ENCODE peak calls at places on chromosomes 2 and 18, in five cellular contexts. T is prostate gland, U is GM13976, X is progenitor cell of endocrine pancreas, A is dorsolateral prefrontal cortex. Y is an unnamed sample.

GRCh38 chr2:216499641-216500218 is 1.1 kb downstream of the RPL37A start:
- DNase-seq in T (no peak), U (no peak), X (no peak), A (no peak), Y (no peak)

GRCh38 chr18:42183746-42184145 is 228.7 kb downstream of the PIK3C3 start:
- DNase-seq in T (no peak), U (no peak), X (no peak), A (no peak), Y (no peak)

GRCh38 chr2:634670-635395 is 42.4 kb downstream of the TMEM18 start:
- DNase-seq in T (no peak), U (no peak), X (no peak), A (no peak), Y (no peak)

GRCh38 chr2:121699421-121700328 is 37.0 kb downstream of the NIFK start:
- DNase-seq in T (peak), U (peak), X (no peak), A (no peak), Y (no peak)

GRCh38 chr2:134917219-134917957 is 1.2 kb upstream of the CCNT2 start:
- DNase-seq in T (no peak), U (no peak), X (no peak), A (no peak), Y (no peak)

GRCh38 chr2:72115361-72116080 is 32.1 kb downstream of the CYP26B1 start:
- DNase-seq in T (peak), U (no peak), X (no peak), A (no peak), Y (peak)

GRCh38 chr2:224432003-224432574 is 30.2 kb upstream of the FAM124B start:
- DNase-seq in T (no peak), U (no peak), X (no peak), A (no peak), Y (no peak)

GRCh38 chr2:77284353-77284752 is 237.8 kb downstream of the LRRTM4 start:
- DNase-seq in T (no peak), U (no peak), X (no peak), A (no peak), Y (no peak)

GRCh38 chr2:101341421-101341820 is 32.9 kb upstream of the RNF149 start:
- DNase-seq in T (no peak), U (no peak), X (no peak), A (no peak), Y (no peak)

GRCh38 chr2:100801402-100801801 is 18.5 kb upstream of the NPAS2 start:
- DNase-seq in T (no peak), U (no peak), X (no peak), A (no peak), Y (no peak)

GRCh38 chr2:171723724-171724683 is 36.7 kb downstream of the DYNC1I2 start:
- DNase-seq in T (no peak), U (no peak), X (no peak), A (no peak), Y (no peak)

GRCh38 chr2:133936601-133937000 is 317.3 kb upstream of the MGAT5 start:
- DNase-seq in T (no peak), U (no peak), X (no peak), A (no peak), Y (no peak)

GRCh38 chr2:160229591-160229990 is 29.5 kb upstream of the ITGB6 start:
- DNase-seq in T (no peak), U (no peak), X (no peak), A (no peak), Y (no peak)

GRCh38 chr18:46166261-46166970 is 62.2 kb downstream of the HAUS1 start:
- DNase-seq in T (no peak), U (no peak), X (no peak), A (no peak), Y (no peak)

GRCh38 chr2:6771539-6772365 is 94.0 kb downstream of the CMPK2 start:
- DNase-seq in T (no peak), U (no peak), X (no peak), A (no peak), Y (no peak)
- TF ChIP-seq CTCF in T (no peak), U (no peak), X (no peak), A (no peak), Y (no peak)

DNA sequence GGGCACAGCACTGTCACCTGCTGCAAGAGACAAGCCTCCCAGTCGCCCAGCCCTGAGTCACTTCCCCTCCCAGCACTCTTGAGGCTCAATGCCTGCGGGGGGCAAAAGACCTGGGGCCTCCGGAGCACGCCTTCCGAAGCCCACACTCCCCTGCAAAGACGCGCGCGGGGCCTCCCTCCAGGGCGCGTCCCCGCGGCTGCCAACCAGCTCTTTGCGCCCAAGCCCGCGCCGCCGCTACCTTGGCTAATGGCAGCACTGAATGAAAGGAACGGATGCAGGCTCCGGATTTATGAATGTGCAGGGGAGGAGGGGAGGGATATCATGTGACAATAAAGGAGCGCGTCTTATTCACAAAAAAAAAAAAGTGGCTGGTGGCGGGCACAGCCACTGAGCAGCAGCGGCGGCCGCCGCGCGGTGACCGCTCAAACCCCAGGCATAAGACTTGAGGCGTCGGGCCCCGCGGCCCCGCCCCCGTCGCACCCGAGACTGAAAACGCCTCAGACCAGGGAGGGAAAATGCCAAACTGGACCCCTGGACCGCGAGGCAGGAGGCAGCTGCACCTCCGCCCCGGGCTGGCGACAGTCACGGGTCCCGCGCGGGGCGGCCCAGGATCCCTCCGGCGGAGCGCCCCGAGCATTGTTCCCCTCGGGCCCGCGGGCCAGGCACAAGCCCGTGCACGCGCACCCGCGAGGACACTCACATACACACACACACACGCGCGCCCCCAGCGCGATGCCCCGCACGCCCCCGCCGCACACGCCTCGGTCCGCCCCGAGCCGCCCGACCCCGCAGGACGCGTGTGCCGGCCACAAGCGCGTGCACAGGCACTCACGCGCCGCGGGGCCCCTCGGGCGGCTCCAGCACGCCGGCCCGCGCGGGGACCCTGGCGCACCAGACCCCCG is 1.6 kb downstream of the SPRED2 start:
- DNase-seq in T (peak), U (peak), X (peak), A (peak), Y (peak)
- TF ChIP-seq CTCF in T (no peak), U (no peak), X (no peak), A (no peak), Y (no peak)

GRCh38 chr18:4130734-4131719 is 324.1 kb downstream of the DLGAP1 start:
- DNase-seq in T (peak), U (no peak), X (no peak), A (no peak), Y (no peak)
- TF ChIP-seq CTCF in T (peak), U (no peak), X (no peak), A (peak), Y (no peak)

GRCh38 chr2:187549951-187550555 is 4.2 kb downstream of the TFPI start:
- DNase-seq in T (no peak), U (no peak), X (no peak), A (no peak), Y (no peak)
- TF ChIP-seq CTCF in T (no peak), U (no peak), X (no peak), A (no peak), Y (no peak)

GRCh38 chr2:213806125-213806726 is 522.0 kb downstream of the SPAG16 start:
- DNase-seq in T (no peak), U (peak), X (no peak), A (no peak), Y (no peak)
- TF ChIP-seq CTCF in T (peak), U (no peak), X (peak), A (peak), Y (peak)

GRCh38 chr2:221258464-221258863 is 313.6 kb downstream of the EPHA4 start:
- DNase-seq in T (no peak), U (no peak), X (no peak), A (no peak), Y (no peak)

GRCh38 chr2:221263572-221263971 is 308.5 kb downstream of the EPHA4 start:
- DNase-seq in T (no peak), U (no peak), X (no peak), A (no peak), Y (no peak)

GRCh38 chr2:221268631-221269030 is 303.5 kb downstream of the EPHA4 start:
- DNase-seq in T (no peak), U (no peak), X (no peak), A (no peak), Y (no peak)

GRCh38 chr2:221262651-221263050 is 309.5 kb downstream of the EPHA4 start:
- DNase-seq in T (no peak), U (no peak), X (no peak), A (no peak), Y (no peak)

GRCh38 chr2:221264318-221264717 is 307.8 kb downstream of the EPHA4 start:
- DNase-seq in T (no peak), U (no peak), X (no peak), A (no peak), Y (no peak)
- TF ChIP-seq CTCF in T (no peak), U (no peak), X (no peak), A (no peak), Y (no peak)

GRCh38 chr2:157842106-157842879 is 33.8 kb downstream of the ACVR1 start:
- DNase-seq in T (no peak), U (no peak), X (no peak), A (no peak), Y (no peak)

GRCh38 chr2:157839822-157840221 is 36.3 kb downstream of the ACVR1 start:
- DNase-seq in T (no peak), U (no peak), X (no peak), A (no peak), Y (no peak)

GRCh38 chr2:157839162-157839801 is 36.8 kb downstream of the ACVR1 start:
- DNase-seq in T (no peak), U (no peak), X (peak), A (no peak), Y (peak)

GRCh38 chr2:157841485-157841884 is 34.6 kb downstream of the ACVR1 start:
- DNase-seq in T (no peak), U (no peak), X (no peak), A (no peak), Y (no peak)

DNA sequence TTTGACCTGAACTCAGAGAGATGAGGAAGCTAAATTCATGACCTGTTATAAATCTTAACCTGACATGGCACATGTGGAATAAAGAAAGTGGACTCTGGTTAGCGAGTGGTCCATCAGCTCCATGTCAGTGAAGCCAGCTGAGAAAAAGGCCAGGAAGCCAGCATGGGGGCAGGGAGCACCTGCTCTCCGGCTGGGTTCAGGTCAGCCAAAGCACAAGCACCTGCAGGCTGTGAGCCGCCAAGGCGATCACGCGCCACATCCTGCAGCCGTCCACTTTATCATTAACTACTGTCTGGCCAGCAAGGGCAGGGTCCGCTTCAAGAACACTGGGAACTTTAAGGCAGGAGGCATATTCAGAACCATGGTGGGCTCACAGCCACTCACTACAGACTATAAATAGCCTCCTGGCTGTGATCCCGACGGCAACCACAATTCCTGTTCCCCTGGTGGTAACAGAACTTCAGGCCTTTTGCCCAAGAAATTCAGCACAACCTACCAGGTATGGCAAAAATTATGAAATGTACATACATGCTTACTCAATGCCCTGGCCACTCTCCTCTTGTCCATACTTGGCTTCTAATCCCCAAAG is 35.5 kb downstream of the ACVR1 start:
- DNase-seq in T (no peak), U (no peak), X (no peak), A (no peak), Y (no peak)
- TF ChIP-seq CTCF in T (no peak), U (no peak), X (no peak), A (no peak), Y (no peak)

GRCh38 chr18:78501251-78501650 is 478.4 kb upstream of the SALL3 start:
- DNase-seq in T (no peak), U (no peak), X (no peak), A (no peak), Y (no peak)

GRCh38 chr18:78510636-78511035 is 469.0 kb upstream of the SALL3 start:
- DNase-seq in T (no peak), U (no peak), X (no peak), A (no peak), Y (no peak)

GRCh38 chr18:78503129-78503528 is 476.5 kb upstream of the SALL3 start:
- DNase-seq in T (no peak), U (no peak), X (no peak), A (no peak), Y (no peak)

GRCh38 chr18:78507217-78507616 is 472.4 kb upstream of the SALL3 start:
- DNase-seq in T (no peak), U (no peak), X (no peak), A (no peak), Y (no peak)

GRCh38 chr18:78506031-78506461 is 473.6 kb upstream of the SALL3 start:
- DNase-seq in T (no peak), U (no peak), X (peak), A (no peak), Y (no peak)
- TF ChIP-seq CTCF in T (no peak), U (no peak), X (peak), A (peak), Y (no peak)